ENCODE peak calls at places on chromosomes 1 and 21, in four cellular contexts. E, N, G and L are unnamed samples.

GRCh38 chr1:162206300-162206699 is 136.8 kb downstream of the NOS1AP start:
- ATAC-seq in G (no peak), E (no peak), N (no peak), L (no peak)

GRCh38 chr1:234433563-234434285 is 45.3 kb downstream of the TARBP1 start:
- ATAC-seq in E (no peak), N (no peak), G (no peak), L (peak)

GRCh38 chr1:117070124-117070523 is 10.0 kb downstream of the TTF2 start:
- ATAC-seq in G (peak), E (peak), N (no peak), L (peak)

GRCh38 chr1:166378805-166379204 is 212.0 kb upstream of the FAM78B start:
- ATAC-seq in G (no peak), E (no peak), N (no peak), L (no peak)

GRCh38 chr1:41108696-41109284 is 87.3 kb upstream of the SLFNL1 start:
- ATAC-seq in E (no peak), N (no peak), G (no peak), L (no peak)

GRCh38 chr1:232142403-232143314 is 487.3 kb downstream of the SIPA1L2 start:
- ATAC-seq in G (no peak), N (peak), E (no peak), L (no peak)

GRCh38 chr1:18938008-18938706 is 18.3 kb downstream of the IFFO2 start:
- ATAC-seq in G (no peak), N (peak), E (peak), L (peak)

GRCh38 chr1:43880604-43881003 is 53.0 kb upstream of the ARTN start:
- ATAC-seq in N (no peak), G (no peak), E (no peak), L (no peak)

GRCh38 chr1:10779201-10779600 is 17.2 kb downstream of the CASZ1 start:
- ATAC-seq in N (peak), E (no peak), G (no peak), L (no peak)

GRCh38 chr1:9356829-9357466 is 64.3 kb downstream of the SPSB1 start:
- ATAC-seq in E (no peak), G (no peak), N (no peak), L (no peak)

GRCh38 chr1:109294481-109294880 is 11.5 kb upstream of the PSRC1 start:
- ATAC-seq in N (no peak), E (no peak), G (no peak), L (no peak)

GRCh38 chr21:36103434-36103833 is 31.4 kb upstream of the CBR3 start:
- ATAC-seq in N (no peak), E (no peak), G (no peak), L (no peak)

GRCh38 chr1:20302093-20302471 is 11.4 kb downstream of the VWA5B1 start:
- ATAC-seq in E (no peak), G (no peak), N (no peak), L (no peak)

GRCh38 chr1:112070677-112071076 is 81.2 kb upstream of the KCND3 start:
- ATAC-seq in G (no peak), E (no peak), N (no peak), L (no peak)

GRCh38 chr1:38559180-38559874 is 300.2 kb downstream of the RRAGC start:
- ATAC-seq in N (no peak), E (peak), G (peak), L (peak)

GRCh38 chr1:231202125-231202633 is 38.8 kb upstream of the GNPAT start:
- ATAC-seq in E (no peak), G (no peak), N (no peak), L (no peak)

GRCh38 chr21:32951041-32951440 is 74.7 kb upstream of the OLIG2 start:
- ATAC-seq in G (no peak), N (no peak), E (no peak), L (no peak)

GRCh38 chr21:43921602-43921978 is 56.6 kb downstream of the AGPAT3 start:
- ATAC-seq in G (no peak), N (no peak), E (peak), L (no peak)

GRCh38 chr1:67285780-67286488 is 21.7 kb upstream of the IL12RB2 start:
- ATAC-seq in N (no peak), G (peak), E (no peak), L (peak)

GRCh38 chr1:214124915-214125314 is 137.1 kb downstream of the PROX1 start:
- ATAC-seq in E (no peak), N (no peak), G (no peak), L (no peak)

GRCh38 chr1:193952778-193953374 is 766.5 kb upstream of the B3GALT2 start:
- ATAC-seq in E (no peak), N (no peak), G (no peak), L (no peak)

GRCh38 chr1:164601399-164602141 is 42.6 kb downstream of the PBX1 start:
- ATAC-seq in E (no peak), G (no peak), N (peak), L (no peak)